ENCODE peak calls at places on chromosomes 12 and 14, in five cellular contexts. M, D, R, P and K are unnamed samples.

GRCh38 chr12:74021937-74022336 is 515.7 kb upstream of the ATXN7L3B start:
- DNase-seq in R (no peak), P (peak; percentile 76), M (peak; percentile 9), D (peak; percentile 54), K (peak; percentile 76)

GRCh38 chr14:88706425-88706824 is 86.3 kb downstream of the EML5 start:
- DNase-seq in D (no peak), R (no peak), M (no peak), P (no peak), K (no peak)

GRCh38 chr14:96567289-96567899 is 65.2 kb downstream of the PAPOLA start:
- DNase-seq in M (no peak), R (no peak), P (peak; percentile 41), D (no peak), K (no peak)

GRCh38 chr12:66014818-66015217 is 115.7 kb downstream of the LLPH start:
- DNase-seq in P (no peak), R (no peak), D (no peak), M (no peak), K (peak; percentile 23)

GRCh38 chr12:117494833-117495714 is 133.6 kb upstream of the NOS1 start:
- DNase-seq in P (no peak), R (no peak), M (peak; percentile 9), D (no peak), K (no peak)

GRCh38 chr12:80040075-80040738 is 59.1 kb upstream of the OTOGL start:
- DNase-seq in P (no peak), M (no peak), R (no peak), D (no peak), K (no peak)

GRCh38 chr12:117331691-117332090 is 29.7 kb downstream of the NOS1 start:
- DNase-seq in D (no peak), P (no peak), M (no peak), R (no peak), K (no peak)

GRCh38 chr14:51479584-51480305 is 172.0 kb upstream of the FRMD6 start:
- DNase-seq in D (no peak), M (no peak), R (no peak), P (no peak), K (no peak)

GRCh38 chr14:64201931-64202330 is 92.2 kb downstream of the ESR2 start:
- DNase-seq in M (no peak), R (no peak), D (no peak), P (no peak), K (no peak)

GRCh38 chr12:31895449-31896150 is 63.6 kb upstream of the RESF1 start:
- DNase-seq in R (no peak), M (no peak), P (no peak), D (no peak), K (no peak)

GRCh38 chr12:3129301-3130052 is 52.3 kb downstream of the TSPAN9 start:
- DNase-seq in R (no peak), P (no peak), M (no peak), D (no peak), K (no peak)

GRCh38 chr12:85693093-85693665 is 143.0 kb downstream of the RASSF9 start:
- DNase-seq in R (no peak), P (no peak), D (no peak), M (no peak), K (no peak)

GRCh38 chr14:23953464-23954278 is at the start of gene DHRS4:
- DNase-seq in D (peak; percentile 89), R (peak; percentile 69), M (peak; percentile 88), P (peak; percentile 88), K (peak; percentile 70)

GRCh38 chr14:23950411-23951135 is 3.0 kb upstream of the DHRS4 start:
- DNase-seq in M (no peak), D (no peak), P (no peak), R (no peak), K (no peak)

GRCh38 chr14:23951590-23952143 is 1.9 kb upstream of the DHRS4 start:
- DNase-seq in D (no peak), M (no peak), P (no peak), R (no peak), K (peak; percentile 15)
- H3K4me1 ChIP-seq in D (peaks cover 20% of the 10 kb centered on the region), M (peaks cover 7% of the 10 kb centered on the region), P (peaks cover 2% of the 10 kb centered on the region), R (peaks cover 10% of the 10 kb centered on the region), K (no peaks in the 10 kb centered on the region)

GRCh38 chr12:124849382-124849781 is 14.3 kb downstream of the SCARB1 start:
- DNase-seq in P (no peak), D (no peak), R (no peak), M (peak; percentile 53), K (no peak)
- H3K36me3 ChIP-seq in P (no peaks in the 10 kb centered on the region), D (no peaks in the 10 kb centered on the region), R (no peaks in the 10 kb centered on the region), M (no peaks in the 10 kb centered on the region), K (peaks cover 13% of the 10 kb centered on the region)

DNA sequence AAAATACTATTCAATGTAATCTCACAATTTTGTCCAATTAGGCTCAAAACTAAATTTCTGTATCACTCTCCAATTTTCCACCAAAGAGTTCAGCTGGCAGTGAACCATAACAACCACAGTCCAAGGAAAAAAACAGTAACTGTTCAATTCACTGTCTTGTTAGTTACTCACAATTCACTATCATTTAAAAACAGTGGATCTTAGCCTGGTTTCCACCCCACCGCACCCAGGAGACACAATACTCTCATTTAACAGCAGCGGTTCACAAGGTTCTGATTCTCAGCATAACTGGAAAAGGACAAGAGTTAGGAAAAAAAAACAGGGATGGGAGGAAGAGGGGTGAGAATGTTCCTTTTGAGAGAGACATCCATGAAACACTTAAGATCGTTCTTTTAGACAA is 40.5 kb downstream of the MED13L start:
- DNase-seq in P (no peak), M (no peak), D (no peak), R (no peak), K (no peak)
- H3K4me1 ChIP-seq in P (peaks cover 24% of the 10 kb centered on the region), M (peaks cover 5% of the 10 kb centered on the region), D (peaks cover 67% of the 10 kb centered on the region), R (peaks cover 5% of the 10 kb centered on the region), K (peaks cover 11% of the 10 kb centered on the region)

DNA sequence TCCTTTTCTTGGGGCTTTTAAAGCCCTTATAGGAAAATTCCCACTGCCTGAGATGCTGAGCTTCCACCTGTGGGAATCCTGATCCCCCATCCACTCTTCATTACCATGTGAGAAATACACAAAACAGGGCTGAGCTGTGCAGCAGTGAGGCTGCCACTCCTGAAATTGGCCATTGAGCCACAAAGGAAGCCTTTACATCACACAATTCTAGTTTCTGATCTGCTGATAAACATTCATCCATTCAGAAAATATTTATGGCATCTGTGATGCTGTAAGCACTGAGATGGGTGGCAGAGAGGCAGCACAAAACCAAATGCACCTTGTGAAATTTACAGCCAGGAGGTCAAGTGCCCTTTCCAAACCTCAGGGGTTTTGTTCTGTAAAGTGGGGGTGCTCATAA is 26.2 kb upstream of the CMKLR1 start:
- DNase-seq in M (no peak), R (no peak), P (no peak), D (no peak), K (no peak)
- H3K36me3 ChIP-seq in M (no peaks in the 10 kb centered on the region), R (no peaks in the 10 kb centered on the region), P (no peaks in the 10 kb centered on the region), D (no peaks in the 10 kb centered on the region), K (no peaks in the 10 kb centered on the region)